ENCODE peak calls at places on chromosomes 6 and 20, in seven cellular contexts. U is IMR-90, Z is neuronal stem cell, Y is mesendoderm, K is H9, I is H1, M is trophoblast cell. Q is an unnamed sample.

GRCh38 chr6:157761331-157761921 is 61.6 kb upstream of the SNX9 start:
- DNase-seq in Y (no peak), Z (no peak), I (no peak), K (no peak), M (no peak), U (peak), Q (peak)

GRCh38 chr6:29845405-29846006 is 17.9 kb downstream of the HLA-G start:
- DNase-seq in U (no peak), M (peak), K (no peak), Z (no peak), I (no peak), Y (peak), Q (no peak)

GRCh38 chr6:33105916-33106871 is 30.4 kb downstream of the HLA-DPB1 start:
- DNase-seq in Y (no peak), Z (no peak), U (no peak), M (no peak), I (no peak), K (peak), Q (no peak)

GRCh38 chr6:169832247-169832948 is 81.0 kb downstream of the ERMARD start:
- DNase-seq in U (peak), I (no peak), K (no peak), M (no peak), Z (no peak), Y (no peak), Q (no peak)

GRCh38 chr6:30885481-30885998 is 1.2 kb downstream of the DDR1 start:
- DNase-seq in Z (peak), Y (peak), U (peak), I (no peak), M (no peak), K (peak), Q (peak)

GRCh38 chr20:41213150-41213820 is 75.9 kb downstream of the PLCG1 start:
- DNase-seq in Y (no peak), K (no peak), I (no peak), M (no peak), Z (no peak), U (peak), Q (peak)

GRCh38 chr6:125658125-125658524 is 91.3 kb upstream of the HEY2 start:
- DNase-seq in K (no peak), M (no peak), I (no peak), Y (no peak), Z (no peak), U (no peak), Q (no peak)

GRCh38 chr6:112911949-112912348 is 564.8 kb downstream of the RFPL4B start:
- DNase-seq in M (no peak), I (no peak), U (no peak), K (no peak), Z (no peak), Y (no peak), Q (no peak)

GRCh38 chr6:168877821-168878282 is 375.8 kb downstream of the THBS2 start:
- DNase-seq in K (no peak), I (no peak), M (peak), Z (no peak), Y (no peak), U (no peak), Q (no peak)

GRCh38 chr20:11777861-11778570 is 139.7 kb upstream of the BTBD3 start:
- DNase-seq in K (no peak), M (no peak), U (peak), I (no peak), Y (no peak), Z (no peak), Q (peak)

GRCh38 chr6:4677011-4677750 is 99.0 kb upstream of the CDYL start:
- DNase-seq in K (no peak), Z (no peak), I (peak), M (no peak), U (no peak), Y (no peak), Q (no peak)
- H2BK5ac ChIP-seq in K (no peak), Z (no peak), I (peak), M (no peak), U (no peak), Y (no peak), Q (no peak)

GRCh38 chr6:130944486-130944885 is 117.3 kb downstream of the SMLR1 start:
- DNase-seq in K (no peak), M (no peak), Z (no peak), Y (no peak), U (no peak), I (no peak), Q (no peak)
- H2BK120ac ChIP-seq in K (no peak), M (no peak), Z (no peak), Y (no peak), U (no peak), I (no peak), Q (no peak)

GRCh38 chr6:81326856-81327561 is 425.5 kb downstream of the TENT5A start:
- DNase-seq in K (no peak), I (no peak), M (no peak), Z (no peak), U (peak), Y (no peak), Q (no peak)
- H2AK5ac ChIP-seq in K (no peak), I (no peak), M (no peak), Z (no peak), U (no peak), Y (no peak), Q (no peak)

GRCh38 chr6:159819098-159819497 is 19.0 kb downstream of the PNLDC1 start:
- DNase-seq in U (no peak), K (no peak), Y (no peak), I (no peak), Z (no peak), M (no peak), Q (no peak)
- H2BK5ac ChIP-seq in U (no peak), K (no peak), Y (no peak), I (no peak), Z (no peak), M (no peak), Q (no peak)

Q was measured in mesenchymal stem cell.